ENCODE peak calls at places on chromosomes 5 and 9, in eight cellular contexts. M, B, H, I, A, V, E and N are unnamed samples.

GRCh38 chr9:110148384-110148783 is 59.6 kb downstream of the C9orf152 start:
- DNase-seq in B (no peak), H (no peak), V (no peak), A (no peak), M (no peak), I (peak; percentile 16), E (peak; percentile 43), N (no peak)

GRCh38 chr9:123861086-123861707 is 68.7 kb downstream of the DENND1A start:
- DNase-seq in A (no peak), I (no peak), M (no peak), H (no peak), B (peak; percentile 60), E (no peak), V (no peak), N (no peak)

GRCh38 chr9:14030350-14030823 is 283.6 kb downstream of the NFIB start:
- DNase-seq in I (no peak), V (no peak), B (no peak), H (no peak), A (peak; percentile 75), M (peak; percentile 80), E (peak; percentile 66), N (peak; percentile 16)

GRCh38 chr9:86733929-86734328 is 213.4 kb downstream of the GAS1 start:
- DNase-seq in E (no peak), V (no peak), I (no peak), M (no peak), H (no peak), A (no peak), B (no peak), N (no peak)

GRCh38 chr5:96687812-96688453 is 25.8 kb downstream of the CAST start:
- DNase-seq in E (peak; percentile 76), A (peak; percentile 68), V (no peak), B (no peak), I (peak; percentile 85), M (peak; percentile 56), H (peak; percentile 84), N (peak; percentile 58)

GRCh38 chr5:93886917-93887361 is 145.5 kb upstream of the POU5F2 start:
- DNase-seq in V (no peak), H (no peak), M (no peak), I (no peak), B (no peak), E (peak; percentile 21), A (no peak), N (no peak)

GRCh38 chr9:136721339-136722092 is 9.1 kb downstream of the DIPK1B start:
- DNase-seq in A (peak; percentile 80), H (no peak), E (peak; percentile 80), B (no peak), M (peak; percentile 80), V (no peak), I (no peak), N (peak; percentile 86)

GRCh38 chr5:138829341-138829740 is 45.8 kb downstream of the LRRTM2 start:
- DNase-seq in B (no peak), M (no peak), E (peak; percentile 31), A (peak; percentile 47), H (no peak), I (no peak), V (no peak), N (no peak)

GRCh38 chr9:121700165-121700830 is 48.9 kb downstream of the DAB2IP start:
- DNase-seq in B (peak; percentile 77), M (no peak), H (no peak), A (peak; percentile 99), V (peak; percentile 69), E (peak; percentile 48), I (no peak), N (peak; percentile 40)

GRCh38 chr5:12384005-12384404 is 479.8 kb upstream of the CTNND2 start:
- DNase-seq in A (no peak), H (no peak), M (no peak), E (no peak), B (no peak), I (no peak), V (no peak), N (no peak)

GRCh38 chr5:52863715-52864114 is 76.0 kb downstream of the ITGA1 start:
- DNase-seq in M (peak; percentile 24), A (no peak), E (peak; percentile 42), I (no peak), H (no peak), B (no peak), V (no peak), N (no peak)

GRCh38 chr5:1312993-1313833 is 18.3 kb upstream of the TERT start:
- DNase-seq in V (no peak), H (peak; percentile 72), M (no peak), B (no peak), I (no peak), E (no peak), A (no peak), N (no peak)